ENCODE peak calls at places on chromosomes 3 and 15, in five cellular contexts. W is EL; J is WTC11; Z is CD4-positive, alpha-beta memory T cell; G is activated T-cell treated with anti-CD3 and anti-CD28 coated beads for 1 hour. C is an unnamed sample.

GRCh38 chr15:75732809-75733451 is 20.3 kb upstream of the CSPG4 start:
- DNase-seq in W (peak), J (peak), Z (peak), G (peak), C (peak)

GRCh38 chr3:19065027-19065426 is 83.3 kb upstream of the KCNH8 start:
- DNase-seq in W (no peak), J (no peak), Z (no peak), G (no peak), C (no peak)

GRCh38 chr3:123025642-123026521 is 1.7 kb downstream of the SEMA5B start:
- DNase-seq in W (peak), J (peak), Z (no peak), G (no peak), C (no peak)

GRCh38 chr3:60192297-60193114 is 1058.7 kb downstream of the FHIT start:
- DNase-seq in W (no peak), J (no peak), Z (no peak), G (no peak), C (no peak)

GRCh38 chr3:13462125-13462629 is 17.9 kb upstream of the HDAC11 start:
- DNase-seq in W (no peak), J (no peak), Z (no peak), G (no peak), C (no peak)

GRCh38 chr3:65946438-65946837 is 92.3 kb downstream of the MAGI1 start:
- DNase-seq in W (no peak), J (no peak), Z (no peak), G (no peak), C (no peak)

GRCh38 chr3:119149484-119149883 is 3.5 kb downstream of the TEX55 start:
- DNase-seq in W (peak), J (no peak), Z (no peak), G (no peak), C (no peak)

GRCh38 chr3:15527031-15527459 is 5.5 kb upstream of the COLQ start:
- DNase-seq in W (no peak), J (peak), Z (no peak), G (no peak), C (no peak)

GRCh38 chr15:36601497-36601932 is 22.1 kb downstream of the CDIN1 start:
- DNase-seq in W (peak), J (no peak), Z (no peak), G (no peak), C (no peak)

GRCh38 chr3:149393355-149394165 is 16.1 kb upstream of the TM4SF1 start:
- DNase-seq in W (peak), J (peak), Z (no peak), G (no peak), C (peak)

GRCh38 chr15:73387507-73388255 is 18.9 kb upstream of the HCN4 start:
- DNase-seq in W (peak), J (no peak), Z (no peak), G (no peak), C (no peak)

GRCh38 chr3:40124918-40125317 is 184.6 kb upstream of the EIF1B start:
- DNase-seq in W (no peak), J (no peak), Z (no peak), G (no peak), C (no peak)

GRCh38 chr15:65836665-65837064 is 32.6 kb upstream of the RAB11A start:
- DNase-seq in W (no peak), J (peak), Z (no peak), G (no peak), C (no peak)

GRCh38 chr15:95887666-95888480 is 442.6 kb upstream of the NR2F2 start:
- DNase-seq in W (peak), J (no peak), Z (no peak), G (no peak), C (no peak)

GRCh38 chr15:78046796-78047341 is 30.6 kb downstream of the TBC1D2B start:
- DNase-seq in W (no peak), J (no peak), Z (no peak), G (no peak), C (no peak)

GRCh38 chr3:16350041-16350952 is 85.3 kb downstream of the OXNAD1 start:
- DNase-seq in W (peak), J (no peak), Z (no peak), G (no peak), C (no peak)

GRCh38 chr3:23444386-23444785 is 241.3 kb downstream of the UBE2E2 start:
- DNase-seq in W (no peak), J (no peak), Z (no peak), G (no peak), C (no peak)

GRCh38 chr3:19948192-19948591 is 1.3 kb downstream of the RAB5A start:
- DNase-seq in W (no peak), J (no peak), Z (no peak), G (no peak), C (no peak)

GRCh38 chr3:188082040-188082439 is 71.9 kb upstream of the LPP start:
- DNase-seq in W (peak), J (no peak), Z (no peak), G (no peak), C (no peak)

GRCh38 chr3:13178107-13178506 is 104.9 kb upstream of the IQSEC1 start:
- DNase-seq in W (no peak), J (no peak), Z (no peak), G (no peak), C (no peak)

GRCh38 chr15:79065744-79066376 is 24.7 kb downstream of the RASGRF1 start:
- DNase-seq in W (no peak), J (no peak), Z (no peak), G (no peak), C (no peak)

GRCh38 chr3:151925876-151926275 is 52.4 kb downstream of the SUCNR1 start:
- DNase-seq in W (peak), J (no peak), Z (no peak), G (no peak), C (no peak)

GRCh38 chr3:60047426-60048200 is 997.8 kb upstream of the CFAP20DC start:
- DNase-seq in W (no peak), J (no peak), Z (peak), G (no peak), C (no peak)

GRCh38 chr15:58510715-58511465 is 79.1 kb downstream of the LIPC start:
- DNase-seq in W (peak), J (no peak), Z (no peak), G (no peak), C (no peak)

GRCh38 chr3:39286771-39287170 is 6.9 kb upstream of the CX3CR1 start:
- DNase-seq in W (no peak), J (no peak), Z (no peak), G (no peak), C (no peak)

GRCh38 chr15:100929641-100930042 is 10.5 kb downstream of the LRRK1 start:
- DNase-seq in W (no peak), J (no peak), Z (no peak), G (no peak), C (no peak)

GRCh38 chr15:54288049-54288448 is 309.8 kb downstream of the UNC13C start:
- DNase-seq in W (no peak), J (no peak), Z (no peak), G (no peak), C (no peak)

GRCh38 chr3:16663852-16664712 is 58.9 kb upstream of the DAZL start:
- DNase-seq in W (no peak), J (peak), Z (no peak), G (no peak), C (no peak)